ENCODE peak calls at places on chromosomes 13 and 19, in ten cellular contexts. S is naive thymus-derived CD4-positive, alpha-beta T cell; H is thyroid gland; T is thoracic aorta; Q is spleen; M is lower lobe of right lung; N is fibroblast of lung; O is HCT116; P is uterus; F is heart right ventricle. D is an unnamed sample.

GRCh38 chr13:49063526-49063925 is 87.8 kb downstream of the FNDC3A start:
- DNase-seq in S (no peak), H (no peak), T (no peak), Q (no peak), M (no peak), N (no peak), O (no peak), P (no peak), F (no peak), D (no peak)

GRCh38 chr13:33543089-33543459 is 257.5 kb upstream of the STARD13 start:
- DNase-seq in S (no peak), H (no peak), T (no peak), Q (no peak), M (no peak), N (no peak), O (no peak), P (no peak), F (no peak), D (no peak)

GRCh38 chr13:39185326-39185725 is 147.1 kb downstream of the NHLRC3 start:
- DNase-seq in S (no peak), H (no peak), T (no peak), Q (no peak), M (no peak), N (no peak), O (no peak), P (no peak), F (no peak), D (no peak)

GRCh38 chr19:53057904-53058579 is 13.5 kb downstream of the ERVV-2 start:
- DNase-seq in S (no peak), H (peak), T (no peak), Q (no peak), M (peak), N (no peak), O (no peak), P (no peak), F (peak), D (no peak)

GRCh38 chr19:8161135-8161646 is 11.8 kb upstream of the FBN3 start:
- DNase-seq in S (no peak), H (no peak), T (no peak), Q (no peak), M (no peak), N (peak), O (peak), P (no peak), F (no peak), D (no peak)

GRCh38 chr19:8148410-8149231 is 771 bp downstream of the FBN3 start:
- DNase-seq in S (no peak), H (peak), T (no peak), Q (no peak), M (peak), N (no peak), O (peak), P (no peak), F (no peak), D (no peak)

GRCh38 chr13:67228031-67228430 is 2.1 kb downstream of the PCDH9 start:
- DNase-seq in S (no peak), H (no peak), T (no peak), Q (no peak), M (no peak), N (no peak), O (no peak), P (no peak), F (no peak), D (no peak)

GRCh38 chr13:50747939-50748338 is 95.6 kb downstream of the DLEU7 start:
- DNase-seq in S (no peak), H (no peak), T (no peak), Q (no peak), M (no peak), N (no peak), O (no peak), P (no peak), F (no peak), D (no peak)

GRCh38 chr13:47598340-47598911 is 402.6 kb downstream of the SUCLA2 start:
- DNase-seq in S (no peak), H (no peak), T (no peak), Q (no peak), M (no peak), N (peak), O (no peak), P (no peak), F (no peak), D (no peak)

GRCh38 chr13:30234763-30235162 is 72.6 kb downstream of the KATNAL1 start:
- DNase-seq in S (no peak), H (no peak), T (no peak), Q (no peak), M (no peak), N (no peak), O (no peak), P (no peak), F (no peak), D (no peak)

GRCh38 chr13:94617389-94618000 is 15.8 kb downstream of the GPR180 start:
- DNase-seq in S (peak), H (no peak), T (no peak), Q (no peak), M (no peak), N (peak), O (no peak), P (no peak), F (no peak), D (no peak)

GRCh38 chr19:19115954-19116353 is 22.3 kb downstream of the TMEM161A start:
- DNase-seq in S (no peak), H (no peak), T (no peak), Q (no peak), M (peak), N (no peak), O (no peak), P (no peak), F (peak), D (peak)

GRCh38 chr13:48004201-48004600 is 3.1 kb upstream of the SUCLA2 start:
- DNase-seq in S (no peak), H (no peak), T (no peak), Q (no peak), M (no peak), N (no peak), O (no peak), P (no peak), F (no peak), D (no peak)

GRCh38 chr19:1267441-1268391 is 1.4 kb upstream of the CIRBP start:
- DNase-seq in S (peak), H (no peak), T (no peak), Q (peak), M (peak), N (no peak), O (no peak), P (peak), F (no peak), D (no peak)

GRCh38 chr19:10888421-10888866 is 17.1 kb downstream of the CARM1 start:
- DNase-seq in S (no peak), H (no peak), T (no peak), Q (no peak), M (no peak), N (no peak), O (no peak), P (no peak), F (no peak), D (no peak)

GRCh38 chr19:10889880-10890279 is 18.5 kb downstream of the CARM1 start:
- DNase-seq in S (no peak), H (no peak), T (no peak), Q (no peak), M (no peak), N (no peak), O (no peak), P (no peak), F (no peak), D (no peak)

GRCh38 chr19:10892256-10892655 is 20.9 kb downstream of the CARM1 start:
- DNase-seq in S (no peak), H (no peak), T (no peak), Q (no peak), M (no peak), N (no peak), O (no peak), P (no peak), F (peak), D (no peak)

GRCh38 chr19:10894911-10895213 is 23.5 kb downstream of the CARM1 start:
- DNase-seq in S (no peak), H (no peak), T (no peak), Q (no peak), M (no peak), N (no peak), O (no peak), P (no peak), F (no peak), D (no peak)

DNA sequence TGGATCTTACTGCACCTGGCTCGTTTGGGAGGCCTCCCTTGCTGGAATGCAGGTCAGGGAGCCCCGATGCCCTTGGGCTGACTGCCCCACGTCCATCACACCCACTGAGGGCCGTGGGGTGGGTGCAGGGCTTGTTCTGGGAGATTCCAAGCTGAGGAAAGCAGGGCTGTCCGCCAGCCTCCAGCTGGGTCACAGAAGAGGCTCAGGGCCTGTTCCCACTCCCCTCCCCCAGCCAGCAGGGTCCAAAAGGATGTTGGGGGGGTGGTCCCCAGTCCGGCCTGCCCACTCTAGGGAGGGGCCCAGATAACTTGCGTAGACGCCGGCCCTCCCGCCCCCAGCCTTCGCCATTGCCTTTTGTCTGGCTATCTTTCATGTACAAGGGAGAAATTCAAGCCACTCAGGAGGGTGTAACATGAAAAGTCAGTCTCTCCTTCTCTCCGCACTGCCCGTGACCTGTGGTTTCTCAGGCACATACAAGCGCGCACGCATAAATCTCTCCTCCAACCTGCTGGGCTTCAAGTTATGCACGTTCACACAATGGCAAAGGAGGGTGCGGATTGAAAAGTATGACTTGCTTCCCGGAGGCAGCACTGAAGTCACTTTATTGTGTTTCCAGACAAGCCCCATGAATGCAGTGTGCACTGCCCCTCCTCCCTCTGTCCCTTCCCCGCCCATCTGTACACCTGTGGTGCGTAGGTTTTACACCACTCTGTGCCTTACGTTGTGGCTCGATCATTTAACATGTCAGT is 20.2 kb downstream of the CARM1 start:
- DNase-seq in S (no peak), H (no peak), T (no peak), Q (no peak), M (no peak), N (peak), O (no peak), P (no peak), F (peak), D (peak)
- H3K27ac ChIP-seq in S (no peak), H (no peak), T (no peak), Q (no peak), M (no peak), N (no peak), O (no peak), P (no peak), F (no peak), D (peak)

GRCh38 chr13:41139296-41139966 is 6.8 kb upstream of the KBTBD6 start:
- DNase-seq in S (no peak), H (no peak), T (no peak), Q (no peak), M (no peak), N (peak), O (no peak), P (no peak), F (no peak), D (no peak)
- H3K4me3 ChIP-seq in S (no peak), H (no peak), T (no peak), Q (no peak), M (no peak), N (peak), O (no peak), P (no peak), F (no peak), D (no peak)

DNA sequence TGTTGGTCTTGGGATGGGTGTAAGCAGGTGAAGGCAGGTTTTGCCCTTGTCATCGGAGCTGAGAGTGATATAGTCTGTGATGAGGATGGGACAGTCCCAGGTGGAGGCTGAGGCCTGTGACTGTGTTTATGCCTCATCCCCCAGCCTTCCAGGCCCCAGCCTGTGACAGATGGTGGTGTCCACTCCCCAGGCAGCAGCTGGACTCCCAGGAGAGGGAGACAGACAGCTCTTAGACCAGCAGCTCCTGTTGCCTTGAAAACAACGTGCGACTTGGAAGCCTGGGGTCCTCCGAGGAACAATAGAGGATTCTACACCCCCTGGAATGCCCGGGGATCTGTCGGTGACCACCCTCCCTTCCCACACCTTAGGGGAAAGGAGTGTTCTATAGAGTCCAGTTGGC is 63.8 kb downstream of the CHST8 start:
- DNase-seq in S (no peak), H (no peak), T (no peak), Q (peak), M (no peak), N (no peak), O (no peak), P (no peak), F (no peak), D (no peak)
- H3K27ac ChIP-seq in S (no peak), H (no peak), T (no peak), Q (no peak), M (no peak), N (no peak), O (no peak), P (no peak), F (no peak), D (no peak)

GRCh38 chr19:40785526-40785925 is 7.5 kb downstream of the RAB4B start:
- DNase-seq in S (no peak), H (no peak), T (no peak), Q (no peak), M (no peak), N (no peak), O (no peak), P (no peak), F (no peak), D (no peak)

GRCh38 chr19:40781140-40781539 is 3.1 kb downstream of the RAB4B start:
- DNase-seq in S (no peak), H (no peak), T (no peak), Q (no peak), M (no peak), N (no peak), O (no peak), P (no peak), F (no peak), D (no peak)

GRCh38 chr19:40791349-40791748 is 7.6 kb upstream of the EGLN2 start:
- DNase-seq in S (no peak), H (peak), T (no peak), Q (no peak), M (peak), N (no peak), O (no peak), P (no peak), F (no peak), D (no peak)

GRCh38 chr19:40783711-40784110 is 5.7 kb downstream of the RAB4B start:
- DNase-seq in S (no peak), H (no peak), T (no peak), Q (no peak), M (no peak), N (no peak), O (no peak), P (no peak), F (no peak), D (no peak)

DNA sequence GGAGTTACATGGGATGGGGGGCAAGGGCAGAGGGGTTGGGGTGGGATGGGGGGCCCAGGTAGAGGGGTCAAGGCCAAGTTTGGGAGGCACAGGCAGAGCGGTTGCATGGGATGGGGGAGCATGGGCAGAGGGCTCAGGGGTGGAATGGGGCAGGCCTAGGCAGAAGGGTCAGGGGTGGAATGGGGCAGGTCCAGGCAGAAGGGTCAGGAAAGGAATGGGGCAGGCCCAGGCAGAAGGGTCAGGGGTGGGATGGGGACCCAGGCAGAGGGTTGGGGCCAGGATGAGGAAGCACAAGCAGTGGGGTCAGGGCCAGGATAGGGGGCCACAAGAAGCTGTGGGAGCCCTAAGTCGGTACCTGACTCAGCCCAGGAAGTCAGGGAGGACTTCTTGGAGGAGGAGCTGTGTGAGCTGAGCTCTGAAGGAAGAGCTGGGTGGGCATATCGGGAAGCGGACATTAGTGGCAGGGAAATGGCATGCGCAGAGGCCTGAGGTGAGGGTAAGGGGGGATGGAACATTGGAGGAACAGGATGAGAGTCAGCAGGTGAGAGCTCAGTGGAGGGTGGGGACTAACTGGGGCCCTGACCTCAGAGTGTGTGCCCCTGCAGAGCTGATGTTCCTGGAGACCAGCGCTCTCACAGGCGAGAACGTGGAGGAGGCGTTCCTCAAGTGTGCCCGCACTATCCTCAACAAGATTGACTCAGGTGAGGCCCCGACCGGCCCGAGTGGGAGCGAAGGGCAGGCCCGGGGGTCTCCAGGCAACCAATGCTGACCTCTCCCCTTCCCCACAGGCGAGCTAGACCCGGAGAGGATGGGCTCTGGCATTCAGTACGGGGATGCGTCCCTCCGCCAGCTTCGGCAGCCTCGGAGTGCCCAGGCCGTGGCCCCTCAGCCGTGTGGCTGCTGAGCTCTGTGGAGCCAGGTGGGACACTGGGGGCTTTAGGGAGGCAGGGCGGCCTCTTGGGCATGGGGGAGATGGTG is 8.3 kb downstream of the RAB4B start:
- DNase-seq in S (no peak), H (no peak), T (no peak), Q (no peak), M (no peak), N (no peak), O (no peak), P (no peak), F (no peak), D (no peak)
- H3K4me3 ChIP-seq in S (no peak), H (no peak), T (no peak), Q (no peak), M (no peak), N (no peak), O (no peak), P (no peak), F (no peak), D (no peak)

GRCh38 chr19:54211214-54211613 is 10.6 kb downstream of the RPS9 start:
- DNase-seq in S (no peak), H (no peak), T (no peak), Q (peak), M (no peak), N (no peak), O (no peak), P (no peak), F (no peak), D (no peak)
- H3K27ac ChIP-seq in S (no peak), H (no peak), T (no peak), Q (peak), M (peak), N (peak), O (no peak), P (no peak), F (no peak), D (no peak)

GRCh38 chr19:17184381-17184841 is 30.7 kb upstream of the USE1 start:
- DNase-seq in S (no peak), H (no peak), T (no peak), Q (peak), M (no peak), N (no peak), O (no peak), P (no peak), F (no peak), D (peak)
- H3K4me3 ChIP-seq in S (peak), H (no peak), T (no peak), Q (peak), M (no peak), N (no peak), O (no peak), P (no peak), F (no peak), D (no peak)

DNA sequence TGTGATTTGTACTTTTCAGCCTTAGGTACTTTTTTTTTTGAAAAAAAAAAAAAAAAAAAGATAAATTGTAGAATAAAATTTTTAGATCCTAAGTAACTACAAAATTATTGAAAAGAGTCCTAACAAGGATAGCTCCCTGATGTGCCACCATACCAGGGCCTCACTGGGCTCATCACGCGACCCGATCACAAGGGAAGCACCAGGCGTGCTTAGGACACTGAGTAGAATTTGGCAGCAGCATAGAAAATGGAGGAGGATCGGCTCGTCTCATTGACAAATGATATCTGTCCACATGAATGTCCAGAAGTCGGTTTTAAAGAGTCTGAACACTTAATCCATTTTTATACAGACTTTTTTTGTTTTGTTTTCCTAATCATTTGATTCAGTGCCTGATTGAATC is 179.0 kb downstream of the STK24 start:
- DNase-seq in S (no peak), H (no peak), T (no peak), Q (no peak), M (no peak), N (no peak), O (no peak), P (no peak), F (no peak), D (no peak)
- H3K27ac ChIP-seq in S (no peak), H (peak), T (no peak), Q (no peak), M (no peak), N (no peak), O (no peak), P (no peak), F (no peak), D (no peak)

GRCh38 chr19:50922316-50922853 is 11.2 kb upstream of the KLK4 start:
- DNase-seq in S (peak), H (peak), T (no peak), Q (peak), M (peak), N (peak), O (peak), P (peak), F (peak), D (peak)
- H3K4me3 ChIP-seq in S (no peak), H (no peak), T (no peak), Q (no peak), M (no peak), N (no peak), O (no peak), P (no peak), F (no peak), D (no peak)

DNA sequence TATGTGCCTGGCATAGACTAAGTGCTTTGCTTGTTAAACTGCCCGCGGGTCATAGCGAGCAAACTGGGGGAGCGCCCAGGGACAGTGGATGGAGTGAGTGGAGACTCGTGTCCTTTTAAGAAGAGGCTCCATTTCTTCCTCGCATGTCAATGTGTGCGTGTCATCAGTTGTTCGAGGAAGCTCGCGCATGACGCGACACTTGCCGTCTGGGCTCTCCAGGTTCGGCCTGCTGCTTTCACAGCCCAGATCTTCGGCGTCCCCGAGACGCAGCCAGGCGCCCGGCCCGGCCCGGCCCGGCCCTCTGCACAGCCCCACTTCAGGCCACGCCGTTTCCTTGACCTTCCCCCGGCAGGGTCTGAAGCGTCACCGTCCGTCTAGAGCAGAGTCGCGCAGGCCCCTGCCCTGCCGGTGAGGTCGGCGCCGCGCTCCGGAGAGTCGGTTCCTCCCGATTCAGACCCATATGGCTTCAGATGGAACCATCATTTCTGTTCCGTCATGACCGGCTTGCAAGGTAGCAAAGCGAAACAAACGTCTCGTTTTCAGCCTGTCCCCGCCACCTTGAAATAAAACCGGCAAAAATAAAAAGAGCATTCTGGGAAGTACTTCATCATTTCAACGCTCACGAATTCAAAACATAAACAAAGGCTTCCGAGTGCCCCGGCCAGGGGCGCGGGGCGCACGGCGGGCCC is 604 bp upstream of the ARHGEF7 start:
- DNase-seq in S (peak), H (peak), T (peak), Q (peak), M (no peak), N (peak), O (no peak), P (peak), F (peak), D (no peak)
- H3K27ac ChIP-seq in S (no peak), H (peak), T (peak), Q (no peak), M (peak), N (no peak), O (no peak), P (peak), F (peak), D (peak)

GRCh38 chr13:102386461-102386860 is 15.4 kb downstream of the FGF14 start:
- DNase-seq in S (no peak), H (no peak), T (no peak), Q (no peak), M (no peak), N (no peak), O (no peak), P (no peak), F (no peak), D (no peak)
- H3K4me3 ChIP-seq in S (no peak), H (no peak), T (no peak), Q (no peak), M (no peak), N (no peak), O (no peak), P (no peak), F (no peak), D (no peak)

D was measured in Peyer's patch.